ENCODE peak calls at places on chromosome 6, in five cellular contexts. L is SK-N-SH; U is mucosa of descending colon; V is cardiac fibroblast; O is CD8-positive, alpha-beta T cell. T is an unnamed sample.

GRCh38 chr6:160030103-160030502 is 61.2 kb downstream of the IGF2R start:
- DNase-seq in L (peak; percentile 22), U (peak; percentile 68), V (peak; percentile 95), O (no peak), T (peak; percentile 96)

GRCh38 chr6:129606664-129607063 is 103.3 kb downstream of the ARHGAP18 start:
- DNase-seq in L (no peak), U (no peak), V (no peak), O (no peak), T (peak; percentile 24)

GRCh38 chr6:25415274-25415673 is 136.1 kb downstream of the CARMIL1 start:
- DNase-seq in L (no peak), U (no peak), V (no peak), O (no peak), T (no peak)

GRCh38 chr6:90375681-90376439 is 79.2 kb upstream of the BACH2 start:
- DNase-seq in L (no peak), U (no peak), V (peak; percentile 34), O (no peak), T (peak; percentile 72)

GRCh38 chr6:46279874-46280273 is 109.1 kb upstream of the ENPP5 start:
- DNase-seq in L (no peak), U (no peak), V (peak; percentile 42), O (no peak), T (peak; percentile 45)

GRCh38 chr6:16322666-16323312 is 84.4 kb downstream of the GMPR start:
- DNase-seq in L (no peak), U (peak; percentile 58), V (peak; percentile 62), O (peak; percentile 76), T (peak; percentile 85)

GRCh38 chr6:30818426-30818841 is 65.9 kb upstream of the DDR1 start:
- DNase-seq in L (no peak), U (no peak), V (peak; percentile 87), O (no peak), T (peak; percentile 92)

GRCh38 chr6:119481981-119482380 is 132.4 kb upstream of the MAN1A1 start:
- DNase-seq in L (no peak), U (no peak), V (no peak), O (no peak), T (peak; percentile 51)

GRCh38 chr6:30685157-30685976 is 1.1 kb downstream of the PPP1R18 start:
- DNase-seq in L (no peak), U (peak; percentile 45), V (peak; percentile 33), O (peak; percentile 20), T (no peak)

GRCh38 chr6:19803331-19804330 is 33.5 kb upstream of the ID4 start:
- DNase-seq in L (no peak), U (no peak), V (peak; percentile 66), O (no peak), T (no peak)

GRCh38 chr6:128806274-128806673 is 76.7 kb upstream of the LAMA2 start:
- DNase-seq in L (no peak), U (no peak), V (peak; percentile 62), O (no peak), T (peak; percentile 40)

GRCh38 chr6:154341876-154342275 is 14.7 kb downstream of the IPCEF1 start:
- DNase-seq in L (no peak), U (no peak), V (no peak), O (no peak), T (no peak)

GRCh38 chr6:12288211-12288618 is 1.9 kb upstream of the EDN1 start:
- DNase-seq in L (peak; percentile 21), U (peak; percentile 53), V (no peak), O (no peak), T (no peak)

GRCh38 chr6:137005073-137005472 is 39.7 kb downstream of the IL20RA start:
- DNase-seq in L (no peak), U (no peak), V (no peak), O (no peak), T (no peak)

GRCh38 chr6:94270040-94270689 is 850.8 kb upstream of the EPHA7 start:
- DNase-seq in L (no peak), U (no peak), V (no peak), O (no peak), T (no peak)

GRCh38 chr6:73516712-73517489 is 3.9 kb downstream of the EEF1A1 start:
- DNase-seq in L (no peak), U (no peak), V (peak; percentile 33), O (no peak), T (no peak)

GRCh38 chr6:21360353-21360752 is 233.2 kb upstream of the SOX4 start:
- DNase-seq in L (no peak), U (peak; percentile 52), V (no peak), O (no peak), T (no peak)

GRCh38 chr6:14263881-14264424 is 146.4 kb downstream of the CD83 start:
- DNase-seq in L (no peak), U (no peak), V (no peak), O (no peak), T (no peak)

GRCh38 chr6:27250955-27251671 is 3.6 kb downstream of the PRSS16 start:
- DNase-seq in L (peak; percentile 59), U (peak; percentile 94), V (peak; percentile 36), O (peak; percentile 62), T (no peak)

GRCh38 chr6:104344223-104344622 is 515.5 kb downstream of the HACE1 start:
- DNase-seq in L (no peak), U (no peak), V (no peak), O (no peak), T (no peak)

GRCh38 chr6:444653-445275 is 53.2 kb downstream of the IRF4 start:
- DNase-seq in L (no peak), U (no peak), V (no peak), O (peak; percentile 57), T (no peak)

GRCh38 chr6:145112711-145113148 is 622.6 kb downstream of the EPM2A start:
- DNase-seq in L (no peak), U (no peak), V (no peak), O (no peak), T (peak; percentile 5)

DNA sequence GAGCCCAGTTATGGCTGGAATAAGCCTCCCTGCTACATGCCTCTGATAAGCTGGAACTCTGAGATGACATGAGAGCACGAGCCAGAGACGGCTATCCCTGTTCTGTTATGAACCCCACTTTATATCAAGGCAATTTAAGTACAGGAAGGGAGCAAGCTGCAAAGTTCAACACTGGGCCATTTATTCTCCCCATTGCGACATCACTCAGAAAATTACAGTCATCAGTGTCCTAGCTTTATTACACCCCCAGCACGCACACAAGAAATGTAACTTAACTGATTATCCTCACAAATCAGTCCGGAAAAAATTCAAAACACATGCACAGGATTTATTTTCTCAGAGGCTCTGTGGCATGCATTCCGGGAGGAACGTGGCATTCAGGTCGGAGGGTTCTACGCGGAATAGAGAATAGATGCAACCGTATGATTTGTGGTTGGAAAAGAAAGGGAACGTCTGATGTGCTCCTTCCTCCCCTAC is 125.4 kb upstream of the SLC2A12 start:
- DNase-seq in L (no peak), U (no peak), V (peak; percentile 84), O (no peak), T (peak; percentile 90)
- H3K4me3 ChIP-seq in L (peak overlapping the region; percentile 7), U (no peak overlapping the region), V (peak overlapping the region; percentile 34), O (peak overlapping the region; percentile 67), T (peak overlapping the region; percentile 68)

GRCh38 chr6:169289257-169289656 is 35.6 kb upstream of the THBS2 start:
- DNase-seq in L (no peak), U (no peak), V (no peak), O (no peak), T (no peak)

GRCh38 chr6:169289671-169290408 is 36.2 kb upstream of the THBS2 start:
- DNase-seq in L (no peak), U (no peak), V (peak; percentile 93), O (no peak), T (peak; percentile 54)

GRCh38 chr6:169287675-169288074 is 34.0 kb upstream of the THBS2 start:
- DNase-seq in L (no peak), U (no peak), V (no peak), O (no peak), T (no peak)

GRCh38 chr6:169286961-169287360 is 33.3 kb upstream of the THBS2 start:
- DNase-seq in L (no peak), U (no peak), V (no peak), O (no peak), T (no peak)

DNA sequence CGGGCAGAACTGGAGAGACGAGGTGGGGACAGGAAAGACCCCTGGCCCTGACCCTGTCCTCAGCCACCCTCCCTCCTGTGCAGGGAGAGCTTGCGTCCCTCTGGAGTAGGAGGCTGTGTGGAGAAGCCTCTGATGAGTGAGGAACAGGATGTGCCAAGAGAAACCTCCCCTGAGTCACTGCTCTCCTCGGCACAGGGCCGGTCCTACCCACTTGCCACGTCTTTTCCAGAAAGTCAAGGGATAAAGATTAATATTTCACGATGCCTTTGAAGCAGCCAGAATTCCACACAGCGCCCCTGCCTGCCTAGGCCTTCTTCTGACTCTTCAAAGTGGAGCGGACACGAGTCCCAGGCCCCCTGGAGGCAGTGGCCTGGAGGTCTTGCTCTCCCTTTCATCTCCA is 34.9 kb upstream of the THBS2 start:
- DNase-seq in L (no peak), U (no peak), V (peak; percentile 76), O (no peak), T (peak; percentile 64)
- TF ChIP-seq CTCF in L (no peak), U (no peak), V (no peak), O (no peak), T (peak; percentile 10)

GRCh38 chr6:110341671-110342304 is 16.4 kb downstream of the METTL24 start:
- DNase-seq in L (peak; percentile 66), U (no peak), V (peak; percentile 45), O (no peak), T (no peak)

GRCh38 chr6:110342759-110343158 is 15.4 kb downstream of the METTL24 start:
- DNase-seq in L (no peak), U (no peak), V (no peak), O (no peak), T (no peak)

GRCh38 chr6:110337481-110337880 is 20.7 kb downstream of the METTL24 start:
- DNase-seq in L (no peak), U (no peak), V (peak; percentile 44), O (no peak), T (peak; percentile 61)

GRCh38 chr6:110338820-110339470 is 19.2 kb downstream of the METTL24 start:
- DNase-seq in L (no peak), U (no peak), V (peak; percentile 30), O (no peak), T (no peak)

GRCh38 chr6:110340566-110340965 is 17.6 kb downstream of the METTL24 start:
- DNase-seq in L (no peak), U (no peak), V (no peak), O (no peak), T (no peak)
- H3K4me3 ChIP-seq in L (no peak overlapping the region), U (no peak overlapping the region), V (no peak overlapping the region), O (no peak overlapping the region), T (no peak overlapping the region)

GRCh38 chr6:102848210-102848609 is 1454.7 kb downstream of the GRIK2 start:
- DNase-seq in L (no peak), U (no peak), V (no peak), O (no peak), T (no peak)

GRCh38 chr6:102848796-102849195 is 1455.3 kb downstream of the GRIK2 start:
- DNase-seq in L (no peak), U (no peak), V (no peak), O (no peak), T (no peak)

DNA sequence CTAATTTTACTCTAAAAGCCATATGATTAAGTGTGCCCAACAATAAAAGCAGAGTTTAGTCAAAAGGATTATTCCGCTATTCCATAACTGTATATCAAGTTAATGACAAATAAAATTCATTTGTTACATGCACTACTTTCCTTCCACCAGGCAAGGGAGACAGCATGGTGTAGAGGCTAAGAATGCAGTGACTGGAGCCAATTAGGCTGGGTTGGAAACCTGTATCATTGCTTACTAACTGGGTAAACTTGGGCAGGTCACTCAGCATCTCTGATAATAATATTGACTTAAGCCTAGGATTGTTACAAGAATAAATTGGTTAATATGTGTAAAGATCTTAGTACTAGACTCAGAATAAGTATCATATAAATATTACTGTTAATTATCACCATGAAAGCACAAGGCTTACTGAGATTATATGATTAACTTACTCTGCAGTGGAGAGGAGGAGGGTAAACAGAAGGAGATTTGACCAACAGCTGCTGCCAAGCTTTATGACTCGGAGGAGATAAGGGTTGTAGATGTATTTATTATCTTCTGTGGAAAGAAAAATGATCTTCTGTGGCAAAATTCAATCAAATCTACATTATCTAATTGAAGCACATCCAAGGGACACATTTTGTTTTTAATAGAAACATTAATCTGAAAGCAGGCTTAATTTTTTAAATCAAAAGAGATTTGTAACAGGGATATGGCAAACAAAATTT is 1459.9 kb downstream of the GRIK2 start:
- DNase-seq in L (peak; percentile 38), U (no peak), V (no peak), O (no peak), T (no peak)
- TF ChIP-seq CTCF in L (no peak), U (no peak), V (no peak), O (no peak), T (no peak)